ENCODE peak calls at places on chromosomes 16 and 17, in five cellular contexts. D, G, O, S and H are unnamed samples.

GRCh38 chr16:89845417-89845816 is 17.1 kb downstream of the SPIRE2 start:
- DNase-seq in O (no peak), S (no peak), D (no peak), G (no peak), H (no peak)

GRCh38 chr16:57804111-57804837 is 2.0 kb upstream of the KIFC3 start:
- DNase-seq in O (no peak), G (no peak), S (no peak), D (no peak), H (no peak)

GRCh38 chr16:84323626-84324025 is 28.9 kb downstream of the WFDC1 start:
- DNase-seq in G (no peak), S (no peak), D (no peak), O (no peak), H (no peak)

GRCh38 chr17:28735242-28735722 is 6.7 kb downstream of the NEK8 start:
- DNase-seq in O (no peak), G (no peak), D (no peak), S (no peak), H (no peak)

GRCh38 chr16:31071861-31072260 is 2.2 kb downstream of the ZNF668 start:
- DNase-seq in G (no peak), S (no peak), O (peak), D (peak), H (no peak)

GRCh38 chr16:85316321-85316919 is 204.1 kb upstream of the CIBAR2 start:
- DNase-seq in G (no peak), S (peak), O (peak), D (peak), H (peak)

GRCh38 chr17:15451681-15452080 is 15.7 kb downstream of the CDRT4 start:
- DNase-seq in S (no peak), G (no peak), O (peak), D (no peak), H (no peak)

GRCh38 chr17:78338860-78339259 is 21.0 kb downstream of the SOCS3 start:
- DNase-seq in G (no peak), D (no peak), O (no peak), S (no peak), H (no peak)

GRCh38 chr16:3645504-3646347 is 8.8 kb upstream of the DNASE1 start:
- DNase-seq in S (peak), G (peak), O (peak), D (peak), H (peak)

GRCh38 chr16:69179255-69180010 is 7.5 kb upstream of the SNTB2 start:
- DNase-seq in O (peak), D (peak), G (no peak), S (no peak), H (no peak)

GRCh38 chr16:47644661-47645060 is 183.5 kb downstream of the PHKB start:
- DNase-seq in S (no peak), G (no peak), D (peak), O (peak), H (no peak)

GRCh38 chr16:20674684-20675487 is 22.6 kb downstream of the ACSM1 start:
- DNase-seq in O (no peak), G (no peak), D (no peak), S (no peak), H (no peak)

GRCh38 chr16:23486480-23486879 is 23.8 kb downstream of the GGA2 start:
- DNase-seq in G (no peak), O (no peak), D (no peak), S (no peak), H (no peak)

GRCh38 chr16:28534542-28535373 is 4.0 kb downstream of the NUPR1 start:
- DNase-seq in G (no peak), O (no peak), D (no peak), S (no peak), H (no peak)

GRCh38 chr17:67038861-67039365 is 5.4 kb upstream of the CACNG1 start:
- DNase-seq in D (no peak), O (no peak), G (no peak), S (no peak), H (no peak)

GRCh38 chr17:14760212-14760611 is 459.3 kb downstream of the HS3ST3B1 start:
- DNase-seq in O (no peak), S (no peak), D (no peak), G (no peak), H (no peak)

GRCh38 chr16:27430923-27431484 is 29.0 kb downstream of the IL21R start:
- DNase-seq in S (no peak), O (peak), G (no peak), D (peak), H (peak)

GRCh38 chr17:66522591-66523272 is 220.3 kb downstream of the PRKCA start:
- DNase-seq in S (no peak), G (no peak), D (peak), O (peak), H (no peak)

GRCh38 chr17:82595893-82596292 is 52.4 kb downstream of the WDR45B start:
- DNase-seq in G (no peak), O (no peak), D (no peak), S (no peak), H (no peak)

GRCh38 chr16:53836680-53837079 is 132.7 kb downstream of the FTO start:
- DNase-seq in G (no peak), D (no peak), S (no peak), O (no peak), H (no peak)

GRCh38 chr17:5110816-5111215 is 862 bp downstream of the ZNF232 start:
- DNase-seq in G (no peak), S (peak), D (no peak), O (peak), H (no peak)

GRCh38 chr17:28326114-28326513 is 7.1 kb downstream of the TMEM97 start:
- DNase-seq in O (no peak), D (no peak), G (no peak), S (no peak), H (peak)

GRCh38 chr16:89406277-89406888 is 84.0 kb downstream of the ANKRD11 start:
- DNase-seq in G (no peak), O (no peak), S (no peak), D (no peak), H (no peak)

GRCh38 chr17:72097144-72097543 is 23.7 kb upstream of the SOX9 start:
- DNase-seq in O (no peak), S (no peak), D (no peak), G (no peak), H (no peak)

GRCh38 chr16:85675528-85675927 is 13.2 kb downstream of the GINS2 start:
- DNase-seq in S (no peak), D (peak), O (peak), G (no peak), H (no peak)

GRCh38 chr17:4515501-4515900 is 16.8 kb downstream of the SPNS2 start:
- DNase-seq in O (no peak), G (no peak), D (no peak), S (no peak), H (no peak)

GRCh38 chr17:71467719-71468118 is 653.1 kb upstream of the SOX9 start:
- DNase-seq in O (no peak), S (no peak), D (no peak), G (no peak), H (no peak)

GRCh38 chr17:21039839-21040575 is 2.8 kb downstream of the USP22 start:
- DNase-seq in S (no peak), G (no peak), D (peak), O (peak), H (no peak)

GRCh38 chr16:81376880-81377279 is 62.1 kb downstream of the GAN start:
- DNase-seq in G (no peak), D (no peak), S (no peak), O (no peak), H (no peak)

GRCh38 chr17:83183150-83183820 is 103.9 kb downstream of the METRNL start:
- DNase-seq in S (no peak), D (no peak), G (no peak), O (no peak), H (peak)

GRCh38 chr17:79593636-79594035 is 17.2 kb downstream of the RBFOX3 start:
- DNase-seq in D (no peak), G (no peak), S (no peak), O (no peak), H (no peak)

GRCh38 chr17:32828822-32829221 is 48.1 kb downstream of the MYO1D start:
- DNase-seq in S (no peak), D (no peak), G (no peak), O (no peak), H (no peak)

GRCh38 chr17:37079735-37080134 is 131.0 kb downstream of the AATF start:
- DNase-seq in G (no peak), O (peak), D (peak), S (no peak), H (no peak)

GRCh38 chr17:77191266-77191665 is 50.5 kb downstream of the SEC14L1 start:
- DNase-seq in S (no peak), G (no peak), D (no peak), O (no peak), H (no peak)
- H2BK15ac ChIP-seq in S (no peak), G (no peak), D (no peak), O (no peak), H (no peak)

GRCh38 chr17:81330884-81331245 is 35.8 kb upstream of the SLC38A10 start:
- DNase-seq in O (no peak), S (no peak), D (no peak), G (no peak), H (no peak)

GRCh38 chr17:81329279-81329926 is 34.3 kb upstream of the SLC38A10 start:
- DNase-seq in O (peak), S (no peak), D (peak), G (no peak), H (peak)

GRCh38 chr17:81329927-81330883 is 35.1 kb upstream of the SLC38A10 start:
- DNase-seq in O (peak), D (no peak), G (no peak), S (no peak), H (peak)

GRCh38 chr17:81328925-81329278 is 33.8 kb upstream of the SLC38A10 start:
- DNase-seq in G (no peak), O (peak), S (no peak), D (no peak), H (no peak)

DNA sequence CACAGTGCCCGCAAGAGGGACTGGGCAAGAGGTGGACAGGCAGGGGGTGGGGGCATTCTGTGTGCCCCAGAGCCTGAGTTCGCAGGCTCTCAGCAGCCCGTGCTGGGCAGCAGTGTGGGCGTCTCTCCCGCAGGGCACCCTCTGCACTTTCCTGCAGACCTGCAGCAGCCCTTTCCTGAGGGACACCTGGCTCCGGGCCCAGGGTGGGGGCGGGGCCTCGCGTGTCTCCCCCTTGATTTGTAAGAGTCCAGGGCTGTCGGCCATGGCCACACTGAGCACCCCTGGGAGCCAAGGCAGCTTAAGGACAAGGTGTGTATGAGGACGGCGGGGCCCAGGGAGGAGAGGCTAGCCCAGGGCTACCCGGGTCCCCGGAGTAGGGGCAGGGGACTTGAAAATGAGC is 33.4 kb upstream of the SLC38A10 start:
- DNase-seq in G (no peak), S (no peak), D (no peak), O (no peak), H (no peak)
- H3K14ac ChIP-seq in G (no peak), S (no peak), D (no peak), O (no peak), H (peak)

GRCh38 chr17:70408768-70409167 is 239.4 kb downstream of the KCNJ2 start:
- DNase-seq in S (no peak), D (no peak), O (no peak), G (no peak), H (no peak)

GRCh38 chr17:70414275-70414674 is 244.9 kb downstream of the KCNJ2 start:
- DNase-seq in S (no peak), D (no peak), O (no peak), G (no peak), H (no peak)
- H2BK15ac ChIP-seq in S (no peak), D (no peak), O (no peak), G (no peak), H (no peak)

GRCh38 chr17:64243340-64243739 is 19.7 kb downstream of the TEX2 start:
- DNase-seq in G (no peak), O (no peak), S (no peak), D (no peak), H (no peak)

GRCh38 chr17:64244165-64244564 is 18.9 kb downstream of the TEX2 start:
- DNase-seq in D (peak), G (no peak), O (peak), S (no peak), H (no peak)

GRCh38 chr17:64242633-64243032 is 20.4 kb downstream of the TEX2 start:
- DNase-seq in D (no peak), O (no peak), G (no peak), S (no peak), H (no peak)

GRCh38 chr17:64247836-64248235 is 15.2 kb downstream of the TEX2 start:
- DNase-seq in S (no peak), O (no peak), G (no peak), D (no peak), H (no peak)

DNA sequence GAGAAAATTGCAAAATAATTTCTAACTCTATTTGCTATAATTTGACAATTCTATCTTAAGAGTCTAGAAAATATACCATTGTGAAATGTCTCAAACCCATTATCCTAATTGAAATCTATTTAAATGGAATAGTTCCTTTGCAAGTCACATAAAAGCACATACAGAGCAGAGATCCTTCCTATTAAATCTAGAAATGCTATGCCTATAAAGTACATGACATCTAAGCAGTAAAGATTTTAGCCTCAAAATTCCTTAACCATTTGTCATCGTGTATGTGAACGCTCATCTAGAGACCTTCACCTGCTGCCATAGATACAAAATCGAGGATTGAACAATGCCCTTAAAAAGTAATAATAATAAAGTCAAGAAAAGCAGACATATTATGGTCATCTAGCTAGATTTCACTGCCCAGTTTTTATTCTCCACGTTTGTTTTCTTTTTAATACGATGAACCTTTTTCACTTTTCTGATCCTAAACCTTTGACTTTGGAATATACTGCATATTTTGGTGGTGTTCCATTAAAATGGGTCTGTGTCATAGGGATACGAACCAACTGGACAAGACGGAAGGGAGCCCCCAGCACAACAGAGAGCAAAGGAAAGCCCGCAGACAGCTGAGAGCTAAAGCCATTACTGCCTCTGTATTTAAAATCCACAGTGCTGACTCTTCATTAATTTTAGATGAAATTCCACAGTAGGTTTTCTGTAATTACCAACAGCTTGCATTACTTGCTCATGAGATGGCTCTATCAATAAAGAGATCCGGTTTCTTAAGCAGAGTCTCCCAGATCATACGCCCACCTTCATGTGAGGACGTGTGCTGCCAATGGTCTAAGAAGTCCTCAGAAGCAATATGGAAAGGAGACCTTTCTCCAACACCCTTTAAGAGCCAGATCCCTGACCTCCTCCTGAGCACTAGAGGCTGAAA is 17.6 kb downstream of the TEX2 start:
- DNase-seq in G (no peak), S (no peak), O (no peak), D (peak), H (no peak)
- H3K14ac ChIP-seq in G (no peak), S (no peak), O (no peak), D (peak), H (no peak)

GRCh38 chr17:68776451-68776850 is 175.3 kb upstream of the FAM20A start:
- DNase-seq in D (peak), G (no peak), O (peak), S (no peak), H (no peak)

GRCh38 chr17:68777856-68778694 is 176.9 kb upstream of the FAM20A start:
- DNase-seq in O (no peak), S (no peak), G (no peak), D (no peak), H (no peak)

GRCh38 chr17:68775969-68776368 is 174.8 kb upstream of the FAM20A start:
- DNase-seq in D (no peak), G (no peak), O (no peak), S (no peak), H (no peak)

GRCh38 chr17:68778726-68779125 is 176.5 kb downstream of the ABCA8 start:
- DNase-seq in S (no peak), D (no peak), O (no peak), G (no peak), H (no peak)

DNA sequence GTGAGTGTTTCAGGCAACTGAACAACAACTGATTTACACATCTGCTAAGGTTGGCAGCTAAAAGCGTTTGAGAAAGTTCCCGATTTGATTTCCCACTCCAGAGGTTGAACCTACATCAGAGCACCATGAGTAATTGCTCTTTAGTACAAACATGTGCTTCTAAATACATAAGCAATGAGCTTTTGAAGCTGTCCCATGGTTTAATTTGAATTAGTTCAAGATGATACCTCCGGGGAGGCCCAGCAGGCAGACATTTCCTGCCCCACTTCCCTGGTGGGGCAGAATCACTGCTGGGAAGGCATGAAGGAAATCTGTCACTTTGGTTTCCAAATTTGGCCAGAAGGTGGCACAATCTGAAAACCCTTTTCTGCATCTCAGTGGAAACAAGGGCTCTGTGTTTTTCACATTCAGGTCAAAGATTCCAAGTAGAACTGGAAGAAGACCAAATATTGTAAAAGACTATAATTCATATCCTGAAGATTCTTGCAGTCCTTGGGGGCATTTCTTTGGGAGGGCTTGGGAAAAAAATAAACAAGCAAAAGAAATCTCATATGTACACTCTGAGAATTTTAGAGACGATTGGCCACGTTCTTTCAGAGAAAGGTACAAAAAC is 176.2 kb upstream of the FAM20A start:
- DNase-seq in D (peak), S (peak), O (peak), G (no peak), H (peak)
- H2BK15ac ChIP-seq in D (no peak), S (no peak), O (no peak), G (no peak), H (no peak)

DNA sequence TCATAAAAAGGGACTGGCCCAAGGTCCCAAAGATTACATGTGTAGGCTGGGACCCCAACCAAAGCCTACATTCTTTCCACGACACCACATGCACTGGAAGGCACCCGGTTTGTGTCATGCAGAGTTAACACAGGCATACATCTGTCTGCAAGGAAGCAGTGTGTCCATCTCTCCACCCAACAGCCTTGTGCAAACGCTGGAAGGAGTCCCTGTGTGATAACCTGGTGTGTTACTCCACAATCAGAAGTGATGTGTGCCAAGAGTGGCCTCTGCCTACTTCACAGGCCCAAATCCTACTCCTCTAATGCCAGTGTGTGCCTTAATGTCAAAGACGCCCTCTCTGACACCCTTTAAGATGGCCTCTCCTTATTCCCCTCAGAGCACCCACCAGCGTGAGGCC is 139.8 kb downstream of the PARN start:
- DNase-seq in O (no peak), S (no peak), G (no peak), D (no peak), H (no peak)
- H3K14ac ChIP-seq in O (no peak), S (peak), G (no peak), D (no peak), H (no peak)

DNA sequence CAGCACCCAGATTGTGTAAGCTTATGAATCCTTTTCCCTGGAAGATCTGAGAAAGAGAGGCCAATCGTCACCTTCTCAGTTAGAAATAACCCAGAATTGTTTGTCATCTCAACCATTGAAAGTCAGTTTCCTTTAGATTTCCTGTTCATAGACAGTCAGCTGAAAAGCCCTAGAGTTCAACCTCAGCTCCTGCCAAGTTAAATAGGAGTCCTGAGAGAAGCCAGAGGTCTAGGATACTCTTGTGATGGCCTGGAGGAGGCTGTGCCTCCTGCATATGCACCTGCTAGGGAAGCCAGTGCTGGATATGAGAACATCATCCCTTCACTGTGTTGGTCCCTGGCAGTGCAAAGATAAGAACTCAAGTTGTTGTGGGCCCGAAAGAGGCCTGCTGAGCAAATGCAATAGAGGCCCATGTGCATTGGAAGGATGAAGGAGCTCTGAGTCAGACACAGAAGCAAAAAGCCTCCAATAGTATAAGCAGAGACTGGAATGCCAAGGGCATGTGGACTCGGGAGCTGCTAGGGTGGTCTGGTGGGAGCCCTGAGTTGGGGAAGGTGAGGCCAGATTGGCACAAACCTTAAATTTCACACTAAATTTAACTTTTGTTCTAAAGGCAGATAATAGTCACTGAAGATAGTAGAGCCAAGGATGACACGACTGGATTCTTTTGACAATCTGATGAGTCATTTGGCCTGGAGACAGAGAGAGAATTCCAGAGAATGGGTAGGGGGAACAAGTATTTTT is 520.9 kb upstream of the CDH5 start:
- DNase-seq in O (peak), G (no peak), S (no peak), D (peak), H (no peak)
- H2BK15ac ChIP-seq in O (no peak), G (no peak), S (no peak), D (no peak), H (no peak)